ENCODE peak calls at places on chromosomes 1 and 21, in seven cellular contexts. Y is neural progenitor cell; A is astrocyte of the cerebellum; Q is right lobe of liver; T is CD8-positive, alpha-beta T cell; G is mesenchymal stem cell; I is neuronal stem cell. U is an unnamed sample.

GRCh38 chr21:32494946-32495703 is 82.6 kb downstream of the EVA1C start:
- DNase-seq in T (no peak), Y (no peak), G (no peak), I (no peak), Q (no peak), A (no peak), U (peak; percentile 91)

GRCh38 chr1:30145723-30146263 is 577.6 kb downstream of the MATN1 start:
- DNase-seq in I (no peak), A (no peak), T (no peak), Y (no peak), Q (no peak), G (no peak), U (no peak)

GRCh38 chr1:81414417-81415087 is 386.2 kb upstream of the ADGRL2 start:
- DNase-seq in T (no peak), I (peak; percentile 55), Q (peak; percentile 65), G (peak; percentile 81), A (no peak), Y (peak; percentile 78), U (peak; percentile 33)

GRCh38 chr1:244063498-244063897 is 12.4 kb downstream of the ZBTB18 start:
- DNase-seq in Q (no peak), I (no peak), A (no peak), G (no peak), T (no peak), Y (no peak), U (no peak)

GRCh38 chr1:101484896-101485412 is 248.1 kb downstream of the S1PR1 start:
- DNase-seq in T (no peak), Y (no peak), G (peak; percentile 8), Q (no peak), A (no peak), I (no peak), U (peak; percentile 11)

GRCh38 chr1:183121609-183122008 is 64.5 kb upstream of the LAMC2 start:
- DNase-seq in I (no peak), A (no peak), Y (no peak), T (no peak), G (no peak), Q (no peak), U (no peak)

GRCh38 chr1:54407201-54407956 is 1.2 kb upstream of the SSBP3 start:
- DNase-seq in T (peak; percentile 52), G (peak; percentile 96), Y (peak; percentile 93), I (peak; percentile 89), A (peak; percentile 89), Q (peak; percentile 55), U (peak; percentile 96)

GRCh38 chr1:247681288-247681897 is 1.9 kb upstream of the OR13G1 start:
- DNase-seq in T (no peak), Y (peak; percentile 86), Q (no peak), I (peak; percentile 63), G (peak; percentile 23), A (peak; percentile 31), U (peak; percentile 37)

GRCh38 chr1:50531027-50531426 is 107.8 kb upstream of the DMRTA2 start:
- DNase-seq in I (no peak), Y (peak; percentile 17), A (no peak), T (no peak), Q (no peak), G (no peak), U (no peak)

GRCh38 chr1:30450148-30450817 is 273.1 kb downstream of the MATN1 start:
- DNase-seq in G (no peak), I (no peak), T (no peak), Y (no peak), Q (no peak), A (no peak), U (no peak)

GRCh38 chr21:37796011-37796410 is 120.2 kb downstream of the KCNJ6 start:
- DNase-seq in I (no peak), A (no peak), G (no peak), Q (no peak), Y (no peak), T (no peak), U (no peak)

GRCh38 chr21:37153193-37153934 is 80.3 kb downstream of the TTC3 start:
- DNase-seq in G (peak; percentile 26), Y (no peak), A (peak; percentile 34), I (no peak), Q (no peak), T (no peak), U (peak; percentile 94)

GRCh38 chr1:218480137-218480536 is 135.0 kb downstream of the TGFB2 start:
- DNase-seq in Y (peak; percentile 27), I (no peak), A (no peak), T (no peak), Q (no peak), G (peak; percentile 91), U (peak; percentile 77)

GRCh38 chr1:234727018-234727757 is 117.2 kb upstream of the IRF2BP2 start:
- DNase-seq in G (no peak), Y (peak; percentile 37), Q (no peak), I (no peak), T (no peak), A (no peak), U (no peak)

GRCh38 chr1:36238433-36238832 is 14.2 kb downstream of the THRAP3 start:
- DNase-seq in T (no peak), Q (no peak), Y (no peak), I (no peak), G (peak; percentile 47), A (no peak), U (peak; percentile 48)

GRCh38 chr1:203124546-203125317 is 2.8 kb upstream of the ADORA1 start:
- DNase-seq in G (no peak), A (no peak), T (no peak), Q (no peak), I (no peak), Y (no peak), U (no peak)

DNA sequence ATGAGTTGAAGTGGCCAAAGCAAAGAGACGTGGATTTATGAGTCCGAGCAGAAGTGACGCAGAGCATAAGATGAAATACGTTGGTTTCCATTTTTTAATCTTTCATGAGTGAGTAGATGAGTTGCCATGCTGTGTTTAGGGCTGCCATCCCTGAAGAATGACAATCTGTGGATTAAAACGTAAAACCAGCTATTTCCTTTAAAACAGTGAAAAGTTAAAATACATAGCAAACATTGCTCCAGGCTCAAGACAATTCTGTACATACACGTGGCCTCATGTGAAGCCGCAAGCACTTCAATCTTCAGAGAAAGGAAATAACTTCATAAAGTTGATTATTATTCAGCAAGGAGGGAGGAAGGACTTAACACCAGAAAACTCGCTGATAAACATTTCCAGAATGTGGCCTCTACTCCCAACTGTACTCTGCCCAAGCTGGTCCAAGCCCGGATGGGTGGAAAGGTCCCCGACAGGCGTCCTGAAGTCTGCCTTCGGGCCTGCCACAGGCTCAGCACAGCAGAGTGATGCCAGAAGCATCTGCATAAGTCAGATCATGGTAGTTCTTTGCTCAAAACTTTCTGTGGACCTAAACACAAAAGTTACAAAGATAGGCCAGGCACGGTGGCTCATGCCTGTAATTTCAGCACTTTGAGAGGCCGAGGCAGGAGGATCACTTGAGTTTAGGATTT is 619 bp upstream of the UTS2 start:
- DNase-seq in Q (no peak), I (no peak), A (no peak), T (no peak), G (no peak), Y (no peak), U (no peak)
- H3K4me3 ChIP-seq in Q (no peak overlapping the region), I (no peak overlapping the region), A (no peak overlapping the region), T (no peak overlapping the region), G (no peak overlapping the region), Y (no peak overlapping the region), U (no peak overlapping the region)

GRCh38 chr1:40712405-40712944 is 21.0 kb downstream of the NFYC start:
- DNase-seq in T (no peak), Q (no peak), I (no peak), Y (no peak), G (no peak), A (no peak), U (no peak)

GRCh38 chr1:40709802-40710278 is 18.3 kb downstream of the NFYC start:
- DNase-seq in A (no peak), T (no peak), Y (no peak), I (no peak), G (no peak), Q (no peak), U (no peak)

GRCh38 chr1:40709100-40709801 is 17.7 kb downstream of the NFYC start:
- DNase-seq in I (peak; percentile 91), A (peak; percentile 97), Q (peak; percentile 78), G (peak; percentile 98), Y (peak; percentile 96), T (peak; percentile 65), U (peak; percentile 96)

GRCh38 chr1:40711465-40712404 is 20.2 kb downstream of the NFYC start:
- DNase-seq in Q (no peak), G (peak; percentile 39), Y (no peak), T (no peak), A (peak; percentile 62), I (no peak), U (peak; percentile 43)

DNA sequence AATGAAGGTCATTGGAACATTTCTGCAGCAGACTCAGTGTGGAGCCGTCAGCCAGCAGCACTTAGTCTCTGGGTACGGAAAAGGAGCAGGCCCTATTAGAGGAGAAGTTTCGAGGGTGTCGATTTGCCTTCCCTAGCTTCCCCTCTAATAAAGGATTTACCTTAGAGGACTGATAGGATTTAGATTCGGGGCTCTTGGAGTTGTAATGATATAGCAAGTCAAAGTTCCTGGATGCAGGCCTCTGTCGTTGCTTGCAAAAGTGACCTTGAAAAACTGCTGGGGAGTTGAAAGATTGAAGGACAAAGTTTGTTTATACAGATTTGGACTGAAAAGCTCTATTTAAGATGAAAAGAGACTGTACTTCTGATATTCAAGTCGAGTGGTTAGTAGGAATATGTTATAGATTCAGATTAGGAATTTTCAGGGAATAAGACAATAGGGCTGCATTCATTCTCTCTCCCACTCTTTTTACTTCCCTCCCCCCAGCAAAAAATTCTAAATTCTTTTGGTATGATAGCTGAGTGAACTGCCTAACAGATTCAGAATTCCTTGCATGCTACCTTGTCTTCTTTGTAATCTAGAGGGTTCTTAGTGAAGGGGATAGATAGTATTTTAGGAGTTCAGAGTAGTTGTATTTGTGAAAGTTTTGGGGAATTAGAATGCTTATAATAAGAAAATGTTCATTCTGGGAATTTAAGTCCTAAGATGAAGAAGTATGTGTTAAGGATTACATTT is 19.2 kb downstream of the NFYC start:
- DNase-seq in Q (no peak), Y (peak; percentile 31), T (no peak), I (no peak), G (no peak), A (no peak), U (no peak)
- H3K4me3 ChIP-seq in Q (peak overlapping the region; percentile 6), Y (peak overlapping the region; percentile 75), T (no peak overlapping the region), I (peak overlapping the region; percentile 5), G (no peak overlapping the region), A (peak overlapping the region; percentile 68), U (peak overlapping the region; percentile 23)

GRCh38 chr1:46721204-46721603 is 2.3 kb upstream of the EFCAB14 start:
- DNase-seq in Y (no peak), Q (no peak), A (no peak), G (no peak), T (no peak), I (no peak), U (no peak)

GRCh38 chr1:46718340-46718726 is 581 bp downstream of the EFCAB14 start:
- DNase-seq in Q (no peak), I (no peak), T (no peak), G (peak; percentile 29), Y (no peak), A (no peak), U (peak; percentile 19)

GRCh38 chr1:46717654-46718053 is 1.3 kb downstream of the EFCAB14 start:
- DNase-seq in A (no peak), Y (no peak), T (no peak), I (no peak), G (peak; percentile 3), Q (no peak), U (no peak)

GRCh38 chr1:46718727-46719622 is at the start of gene EFCAB14:
- DNase-seq in Y (peak; percentile 96), G (peak; percentile 88), A (peak; percentile 67), T (peak; percentile 99), I (peak; percentile 92), Q (peak; percentile 98), U (peak; percentile 93)

GRCh38 chr1:46719689-46720088 is 775 bp upstream of the EFCAB14 start:
- DNase-seq in T (no peak), I (no peak), G (peak; percentile 3), Y (no peak), A (no peak), Q (no peak), U (peak; percentile 7)
- H3K4me3 ChIP-seq in T (peak overlapping the region; percentile 86), I (no peak overlapping the region), G (no peak overlapping the region), Y (peak overlapping the region; percentile 95), A (peak overlapping the region; percentile 85), Q (peak overlapping the region; percentile 72), U (peak overlapping the region; percentile 92)

GRCh38 chr1:61223140-61223539 is 140.8 kb downstream of the NFIA start:
- DNase-seq in T (no peak), G (no peak), A (no peak), Q (no peak), I (no peak), Y (no peak), U (no peak)
- H3K4me3 ChIP-seq in T (no peak overlapping the region), G (no peak overlapping the region), A (no peak overlapping the region), Q (no peak overlapping the region), I (no peak overlapping the region), Y (no peak overlapping the region), U (no peak overlapping the region)